ENCODE peak calls at places on chromosomes 7 and 10, in five cellular contexts. D is GM23338, Y is WTC11, X is kidney epithelial cell, B is K562. Q is an unnamed sample.

GRCh38 chr7:111059826-111060225 is 31.1 kb upstream of the LRRN3 start:
- DNase-seq in D (no peak), Y (no peak), X (no peak), B (no peak), Q (no peak)

GRCh38 chr10:63642808-63643207 is 121.6 kb downstream of the REEP3 start:
- DNase-seq in D (no peak), Y (no peak), X (no peak), B (no peak), Q (no peak)

GRCh38 chr10:132884041-132884440 is 58.3 kb downstream of the CFAP46 start:
- DNase-seq in D (no peak), Y (peak), X (no peak), B (no peak), Q (no peak)

GRCh38 chr10:126012485-126012884 is 116.1 kb downstream of the FANK1 start:
- DNase-seq in D (no peak), Y (no peak), X (no peak), B (no peak), Q (no peak)

GRCh38 chr7:69198250-69198649 is 400.0 kb upstream of the AUTS2 start:
- DNase-seq in D (no peak), Y (no peak), X (no peak), B (no peak), Q (no peak)

GRCh38 chr10:125155101-125155500 is 5.3 kb downstream of the CTBP2 start:
- DNase-seq in D (peak), Y (no peak), X (no peak), B (no peak), Q (no peak)

GRCh38 chr10:17025444-17026295 is 103.9 kb downstream of the CUBN start:
- DNase-seq in D (no peak), Y (no peak), X (peak), B (peak), Q (no peak)

GRCh38 chr7:130127404-130128395 is 57.4 kb downstream of the KLHDC10 start:
- DNase-seq in D (no peak), Y (no peak), X (no peak), B (no peak), Q (no peak)

GRCh38 chr10:114576132-114576487 is 82.0 kb downstream of the ABLIM1 start:
- DNase-seq in D (no peak), Y (no peak), X (no peak), B (no peak), Q (no peak)

GRCh38 chr7:114468844-114469243 is 54.2 kb downstream of the FOXP2 start:
- DNase-seq in D (no peak), Y (no peak), X (no peak), B (no peak), Q (no peak)

GRCh38 chr10:89888647-89889046 is 187.3 kb downstream of the KIF20B start:
- DNase-seq in D (no peak), Y (no peak), X (no peak), B (no peak), Q (no peak)

GRCh38 chr7:115183431-115184057 is 261.6 kb downstream of the MDFIC start:
- DNase-seq in D (no peak), Y (no peak), X (peak), B (no peak), Q (no peak)

GRCh38 chr10:75191821-75192568 is 18.6 kb upstream of the VDAC2 start:
- DNase-seq in D (no peak), Y (no peak), X (no peak), B (peak), Q (no peak)

GRCh38 chr10:60167056-60167455 is 222.6 kb downstream of the ANK3 start:
- DNase-seq in D (no peak), Y (no peak), X (no peak), B (no peak), Q (no peak)

GRCh38 chr10:86139066-86139657 is 227.4 kb downstream of the GRID1 start:
- DNase-seq in D (peak), Y (peak), X (no peak), B (peak), Q (peak)

GRCh38 chr10:43599333-43599732 is 6.9 kb upstream of the ZNF485 start:
- DNase-seq in D (no peak), Y (no peak), X (no peak), B (no peak), Q (no peak)

GRCh38 chr7:45713669-45714520 is 139.7 kb downstream of the ADCY1 start:
- DNase-seq in D (no peak), Y (no peak), X (no peak), B (no peak), Q (no peak)

GRCh38 chr10:71816421-71816851 is 34.6 kb downstream of the PSAP start:
- DNase-seq in D (no peak), Y (no peak), X (no peak), B (no peak), Q (no peak)

GRCh38 chr7:110326966-110327365 is 764.0 kb upstream of the LRRN3 start:
- DNase-seq in D (no peak), Y (no peak), X (no peak), B (no peak), Q (no peak)

GRCh38 chr10:29585488-29585976 is 49.2 kb downstream of the SVIL start:
- DNase-seq in D (peak), Y (peak), X (no peak), B (no peak), Q (no peak)

GRCh38 chr7:37441405-37441797 is 7.3 kb downstream of the ELMO1 start:
- DNase-seq in D (no peak), Y (no peak), X (no peak), B (no peak), Q (no peak)

GRCh38 chr10:95245425-95246055 is 45.3 kb downstream of the PDLIM1 start:
- DNase-seq in D (no peak), Y (no peak), X (no peak), B (no peak), Q (no peak)

GRCh38 chr10:28714401-28715053 is 37.2 kb downstream of the BAMBI start:
- DNase-seq in D (no peak), Y (no peak), X (no peak), B (no peak), Q (no peak)

GRCh38 chr7:46603296-46603701 is 682.2 kb upstream of the IGFBP3 start:
- DNase-seq in D (no peak), Y (no peak), X (no peak), B (no peak), Q (no peak)

GRCh38 chr10:97718178-97718577 is 4.6 kb downstream of the MARVELD1 start:
- DNase-seq in D (no peak), Y (no peak), X (no peak), B (no peak), Q (no peak)

GRCh38 chr7:125122225-125122624 is 192.6 kb upstream of the POT1 start:
- DNase-seq in D (no peak), Y (no peak), X (no peak), B (no peak), Q (no peak)

GRCh38 chr7:127667751-127668530 is 15.9 kb downstream of the SND1 start:
- DNase-seq in D (no peak), Y (no peak), X (no peak), B (no peak), Q (no peak)

GRCh38 chr7:105792488-105793370 is 83.7 kb downstream of the ATXN7L1 start:
- DNase-seq in D (no peak), Y (no peak), X (no peak), B (no peak), Q (no peak)

GRCh38 chr10:122363311-122363710 is 11.2 kb upstream of the PLEKHA1 start:
- DNase-seq in D (no peak), Y (no peak), X (no peak), B (no peak), Q (no peak)

GRCh38 chr7:30163231-30163894 is 28.6 kb downstream of the MTURN start:
- DNase-seq in D (no peak), Y (no peak), X (no peak), B (peak), Q (no peak)

GRCh38 chr7:105896407-105896842 is 20.0 kb upstream of the ATXN7L1 start:
- DNase-seq in D (no peak), Y (no peak), X (no peak), B (no peak), Q (no peak)

GRCh38 chr7:139340808-139341057 is 404 bp upstream of the FMC1 start:
- DNase-seq in D (no peak), Y (no peak), X (no peak), B (no peak), Q (no peak)

GRCh38 chr7:93185303-93186027 is 37.3 kb upstream of the SAMD9L start:
- DNase-seq in D (no peak), Y (no peak), X (no peak), B (no peak), Q (no peak)

GRCh38 chr7:47216439-47216838 is 365.5 kb downstream of the TNS3 start:
- DNase-seq in D (no peak), Y (no peak), X (no peak), B (peak), Q (no peak)

GRCh38 chr7:87886875-87887274 is 10.6 kb downstream of the DBF4 start:
- DNase-seq in D (peak), Y (no peak), X (no peak), B (no peak), Q (no peak)

GRCh38 chr7:84786073-84786472 is 400.8 kb downstream of the SEMA3D start:
- DNase-seq in D (peak), Y (no peak), X (no peak), B (no peak), Q (no peak)

GRCh38 chr7:84792232-84792882 is 394.5 kb downstream of the SEMA3D start:
- DNase-seq in D (no peak), Y (no peak), X (no peak), B (no peak), Q (no peak)

GRCh38 chr7:84790873-84791272 is 396.0 kb downstream of the SEMA3D start:
- DNase-seq in D (no peak), Y (no peak), X (no peak), B (no peak), Q (no peak)
- TF ChIP-seq CTCF in D (no peak), Y (no peak), X (no peak), B (no peak), Q (no peak)

DNA sequence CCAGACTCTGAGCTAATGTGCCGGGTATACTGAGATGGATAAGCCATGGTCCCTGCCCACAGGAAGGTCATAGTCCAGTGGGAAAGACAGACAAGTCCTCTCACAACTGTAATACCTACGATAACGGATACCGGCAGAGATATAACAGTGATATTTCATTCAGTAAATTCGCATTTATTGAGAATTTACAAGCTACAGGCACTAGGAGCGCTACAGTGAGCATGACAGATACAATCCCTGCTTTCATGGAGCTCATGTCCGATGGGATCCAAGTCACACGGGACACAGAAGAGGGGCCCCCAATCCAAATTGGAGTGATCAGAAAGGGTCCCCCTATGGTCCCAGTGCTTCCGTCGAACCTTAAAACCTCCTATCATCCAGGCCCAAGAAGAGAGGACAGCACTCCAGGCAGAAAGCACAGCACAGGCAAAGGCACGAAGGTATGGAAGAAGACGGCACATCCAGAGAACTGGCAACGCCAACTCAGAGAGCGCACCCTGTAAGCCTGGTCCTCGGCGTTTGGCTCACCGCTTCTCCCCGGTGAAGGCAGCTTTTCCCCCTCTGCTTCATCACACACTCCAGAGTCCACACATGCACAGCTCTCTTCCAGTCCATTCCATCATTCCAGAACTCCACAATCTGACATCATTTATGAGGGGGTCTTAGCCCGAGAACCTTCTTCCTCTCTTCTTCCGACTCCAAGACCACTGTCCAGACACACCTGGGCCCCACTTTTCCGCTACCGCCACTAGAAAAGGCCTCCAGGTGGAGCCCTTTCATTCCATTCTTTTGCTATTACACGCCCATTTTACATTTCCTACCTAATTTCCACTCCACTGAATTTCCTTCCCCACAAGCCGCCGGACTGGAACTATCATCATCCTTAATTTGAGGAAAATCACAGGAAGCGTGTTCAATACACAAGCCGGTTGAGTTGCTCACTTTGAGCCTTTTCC is 47.8 kb upstream of the NKX2-3 start:
- DNase-seq in D (peak), Y (peak), X (no peak), B (peak), Q (peak)
- TF ChIP-seq CTCF in D (peak), Y (peak), X (peak), B (peak), Q (no peak)

GRCh38 chr7:107982918-107983389 is 20.0 kb downstream of the LAMB1 start:
- DNase-seq in D (no peak), Y (no peak), X (no peak), B (no peak), Q (no peak)
- TF ChIP-seq CTCF in D (no peak), Y (no peak), X (peak), B (peak), Q (peak)

DNA sequence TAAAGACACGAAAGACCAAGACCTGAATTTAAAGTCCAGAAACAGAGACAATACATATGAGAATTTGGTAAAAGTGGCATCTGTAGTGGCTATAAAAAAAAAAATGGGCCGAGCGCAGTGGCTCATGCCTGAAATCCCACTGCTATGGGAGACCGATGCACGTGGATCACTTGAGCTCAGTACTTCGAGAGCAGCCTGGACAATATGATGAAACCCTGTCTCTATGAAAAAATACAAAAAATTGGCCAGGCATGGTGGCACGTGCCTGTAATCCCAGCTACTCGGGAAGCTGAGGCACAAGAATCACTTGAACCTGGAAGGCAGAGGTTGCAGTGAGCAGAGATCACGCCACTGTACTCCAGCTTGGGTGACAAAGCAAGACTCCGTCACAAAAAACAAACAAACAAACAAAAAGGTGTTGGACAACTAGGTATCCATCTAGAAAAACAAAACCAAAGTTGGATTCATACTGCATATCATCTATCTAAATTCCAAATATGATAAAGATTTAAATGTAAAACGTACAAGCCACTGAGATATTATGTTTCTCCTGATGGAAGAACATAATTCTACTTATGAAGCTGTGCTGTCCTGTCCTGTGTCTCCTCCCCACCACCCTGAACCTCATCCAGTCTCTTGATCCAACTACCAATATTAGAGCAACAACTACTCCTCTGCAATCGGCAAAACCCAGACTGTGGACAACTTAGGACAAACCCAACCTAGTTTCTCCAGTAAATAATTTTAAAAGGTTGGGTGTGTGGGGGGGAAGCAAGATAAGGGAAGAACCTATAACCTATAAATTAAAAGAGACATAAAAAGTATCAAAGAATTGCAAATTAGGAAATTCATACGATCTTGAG is 53.7 kb downstream of the ATAD1 start:
- DNase-seq in D (no peak), Y (no peak), X (no peak), B (no peak), Q (no peak)
- TF ChIP-seq CTCF in D (no peak), Y (no peak), X (no peak), B (no peak), Q (no peak)

Q was measured in endothelial cell.